ENCODE peak calls at places on chromosomes 7 and 10, in ten cellular contexts. X, O, J, V, B, M, P, Z, Q and Y are unnamed samples.
A peak's percentile ranks its signal among the peaks of the same experiment; 100 is the strongest.

GRCh38 chr10:12801214-12802087 is 200.1 kb downstream of the CCDC3 start:
- DNase-seq in Z (no peak), V (no peak), M (no peak), O (no peak), Q (no peak), X (no peak), J (no peak), P (no peak), B (no peak), Y (no peak)

GRCh38 chr7:36037121-36037662 is 115.9 kb upstream of the EEPD1 start:
- DNase-seq in Z (no peak), V (peak; percentile 77), P (no peak), M (peak; percentile 74), X (peak; percentile 92), B (no peak), Q (no peak), O (no peak), J (no peak), Y (no peak)

GRCh38 chr7:131235489-131236317 is 92.0 kb upstream of the MKLN1 start:
- DNase-seq in J (no peak), Z (no peak), P (no peak), V (peak; percentile 84), M (peak; percentile 46), X (peak; percentile 97), Q (peak; percentile 69), B (peak; percentile 86), O (no peak), Y (no peak)

GRCh38 chr7:92729172-92729571 is 107.2 kb downstream of the CDK6 start:
- DNase-seq in J (no peak), O (no peak), X (no peak), V (no peak), B (no peak), Q (no peak), M (no peak), Z (no peak), P (no peak), Y (no peak)

GRCh38 chr7:2641406-2642393 is 9.9 kb downstream of the TTYH3 start:
- DNase-seq in X (peak; percentile 97), O (no peak), Q (no peak), M (peak; percentile 87), P (peak; percentile 96), B (peak; percentile 96), J (no peak), Z (peak; percentile 76), V (peak; percentile 91), Y (peak; percentile 47)

GRCh38 chr7:100372694-100373093 is 593 bp upstream of the PILRA start:
- DNase-seq in Q (no peak), V (no peak), B (no peak), P (peak; percentile 52), X (no peak), M (no peak), Z (no peak), J (no peak), O (no peak), Y (no peak)

GRCh38 chr10:42475168-42476098 is 162.9 kb downstream of the ZNF33B start:
- DNase-seq in O (no peak), M (no peak), J (peak; percentile 61), Q (no peak), X (peak; percentile 80), Z (no peak), P (peak; percentile 83), V (no peak), B (peak; percentile 73), Y (no peak)

GRCh38 chr10:33332183-33333031 is 2.1 kb downstream of the NRP1 start:
- DNase-seq in Z (no peak), O (no peak), M (no peak), X (peak; percentile 47), B (no peak), Q (no peak), V (no peak), J (no peak), P (no peak), Y (no peak)

GRCh38 chr10:102485093-102485785 is 17.3 kb downstream of the ACTR1A start:
- DNase-seq in P (no peak), V (no peak), J (no peak), B (no peak), X (no peak), M (no peak), Z (no peak), O (no peak), Q (no peak), Y (no peak)

GRCh38 chr10:4941540-4942330 is 21.5 kb upstream of the AKR1C1 start:
- DNase-seq in Z (no peak), J (no peak), M (no peak), O (no peak), B (no peak), X (no peak), V (no peak), P (no peak), Q (no peak), Y (no peak)

GRCh38 chr10:14478639-14479038 is 147.9 kb upstream of the FRMD4A start:
- DNase-seq in O (peak; percentile 62), B (peak; percentile 77), M (no peak), V (peak; percentile 68), P (peak; percentile 84), X (peak; percentile 80), J (peak; percentile 51), Z (no peak), Q (no peak), Y (no peak)

GRCh38 chr7:131538791-131539179 is 17.6 kb downstream of the PODXL start:
- DNase-seq in J (peak; percentile 92), V (no peak), B (no peak), P (peak; percentile 71), X (no peak), O (no peak), M (no peak), Q (no peak), Z (no peak), Y (no peak)

GRCh38 chr7:96093435-96093834 is 228.5 kb downstream of the SLC25A13 start:
- DNase-seq in B (no peak), O (no peak), J (no peak), V (peak; percentile 43), P (no peak), X (peak; percentile 20), Z (no peak), M (no peak), Q (no peak), Y (no peak)

GRCh38 chr7:108347616-108348015 is 108.6 kb downstream of the NRCAM start:
- DNase-seq in Z (no peak), O (no peak), X (peak; percentile 51), V (no peak), J (no peak), M (no peak), Q (no peak), B (no peak), P (no peak), Y (no peak)

GRCh38 chr10:24552346-24553016 is 171.2 kb downstream of the ARHGAP21 start:
- DNase-seq in X (peak; percentile 14), O (no peak), B (peak; percentile 43), P (no peak), M (no peak), Z (peak; percentile 35), V (no peak), J (peak; percentile 49), Q (no peak), Y (no peak)

GRCh38 chr10:95196053-95196452 is 2.0 kb downstream of the ACSM6 start:
- DNase-seq in P (no peak), Z (no peak), V (no peak), Q (no peak), J (peak; percentile 22), B (no peak), O (no peak), X (no peak), M (no peak), Y (no peak)

GRCh38 chr10:125156739-125157472 is 3.5 kb downstream of the CTBP2 start:
- DNase-seq in B (no peak), P (no peak), X (no peak), O (no peak), Q (no peak), M (no peak), V (no peak), J (no peak), Z (no peak), Y (no peak)

GRCh38 chr10:11163990-11164805 is 146.5 kb downstream of the CELF2 start:
- DNase-seq in O (no peak), X (no peak), M (no peak), P (no peak), Z (no peak), V (no peak), B (no peak), Q (no peak), J (no peak), Y (no peak)

GRCh38 chr7:65938336-65938895 is 43.6 kb downstream of the GUSB start:
- DNase-seq in Z (no peak), Q (no peak), V (no peak), P (no peak), M (no peak), X (no peak), O (no peak), J (no peak), B (no peak), Y (no peak)

GRCh38 chr7:155164316-155164715 is 94.2 kb downstream of the HTR5A start:
- DNase-seq in P (no peak), Z (no peak), O (no peak), B (no peak), Q (no peak), M (no peak), V (no peak), X (no peak), J (no peak), Y (no peak)